ENCODE peak calls at places on chromosomes 2 and 18, in four cellular contexts. K, V, M and T are unnamed samples.

GRCh38 chr2:161796192-161796591 is 172.0 kb downstream of the SLC4A10 start:
- DNase-seq in M (no peak), V (no peak), K (peak; percentile 5), T (no peak)

GRCh38 chr18:74819433-74820059 is 221.9 kb downstream of the ZNF407 start:
- DNase-seq in K (no peak), M (no peak), V (no peak), T (no peak)

GRCh38 chr2:86037141-86037794 is 68.4 kb downstream of the POLR1A start:
- DNase-seq in V (peak; percentile 29), M (peak; percentile 42), K (peak; percentile 43), T (no peak)

GRCh38 chr2:130393318-130393910 is 37.6 kb downstream of the PTPN18 start:
- DNase-seq in M (no peak), V (no peak), K (no peak), T (no peak)

GRCh38 chr2:71358931-71359671 is 27.5 kb downstream of the ZNF638 start:
- DNase-seq in M (no peak), V (no peak), K (peak; percentile 67), T (no peak)

GRCh38 chr2:39696072-39696471 is 30.4 kb downstream of the TMEM178A start:
- DNase-seq in K (peak; percentile 91), V (no peak), M (no peak), T (no peak)

GRCh38 chr2:238601433-238602222 is 174.9 kb downstream of the ASB1 start:
- DNase-seq in K (peak; percentile 47), V (no peak), M (no peak), T (no peak)

GRCh38 chr18:52313213-52313612 is 26.8 kb upstream of the DCC start:
- DNase-seq in K (peak; percentile 16), V (no peak), M (no peak), T (no peak)

GRCh38 chr2:6931753-6932152 is 14.5 kb downstream of the RNF144A start:
- DNase-seq in V (no peak), M (no peak), K (no peak), T (no peak)

GRCh38 chr2:42787788-42788477 is 4.5 kb downstream of the HAAO start:
- DNase-seq in K (no peak), V (no peak), M (no peak), T (no peak)

GRCh38 chr2:54709341-54709809 is 14.1 kb upstream of the EML6 start:
- DNase-seq in K (no peak), M (no peak), V (no peak), T (no peak)

GRCh38 chr2:75155115-75155514 is 44.2 kb downstream of the TACR1 start:
- DNase-seq in M (no peak), K (no peak), V (no peak), T (no peak)

GRCh38 chr2:189559579-189560272 is 20.9 kb downstream of the SLC40A1 start:
- DNase-seq in M (no peak), K (no peak), V (no peak), T (no peak)

GRCh38 chr18:75063615-75064512 is 145.1 kb downstream of the PTGR3 start:
- DNase-seq in K (no peak), M (no peak), V (no peak), T (no peak)

GRCh38 chr18:46559296-46559695 is 97.7 kb downstream of the LOXHD1 start:
- DNase-seq in M (no peak), K (no peak), V (no peak), T (no peak)

GRCh38 chr2:16650287-16651249 is 15.1 kb downstream of the CYRIA start:
- DNase-seq in V (no peak), K (peak; percentile 76), M (no peak), T (no peak)

GRCh38 chr2:36147670-36148390 is 207.7 kb upstream of the CRIM1 start:
- DNase-seq in K (no peak), V (no peak), M (no peak), T (peak; percentile 81)

GRCh38 chr2:201246280-201246679 is 14.1 kb upstream of the CASP8 start:
- DNase-seq in V (no peak), K (no peak), M (no peak), T (no peak)

GRCh38 chr18:49725809-49726514 is 87.4 kb downstream of the ACAA2 start:
- DNase-seq in M (no peak), K (peak; percentile 97), V (no peak), T (no peak)